ENCODE peak calls at places on chromosomes 7 and 10, in eight cellular contexts. T is cardiac fibroblast; F is thoracic aorta; Y is fibroblast of pulmonary artery; H is astrocyte of the spinal cord; L is neural crest cell; J is CD4-positive, alpha-beta T cell; N is HFFc6. M is an unnamed sample.

GRCh38 chr10:75853085-75853484 is 421.7 kb downstream of the LRMDA start:
- DNase-seq in L (no peak), Y (peak), J (no peak), H (no peak), T (peak), N (no peak), F (no peak), M (no peak)

GRCh38 chr10:25639646-25640045 is 294.4 kb upstream of the MYO3A start:
- DNase-seq in N (no peak), T (peak), L (no peak), H (no peak), Y (peak), F (no peak), J (no peak), M (no peak)

GRCh38 chr10:500876-501275 is 188.6 kb downstream of the DIP2C start:
- DNase-seq in L (no peak), N (no peak), J (no peak), T (peak), Y (peak), H (peak), F (no peak), M (no peak)

GRCh38 chr7:40829201-40829600 is 694.4 kb downstream of the SUGCT start:
- DNase-seq in L (no peak), N (no peak), Y (no peak), H (no peak), T (no peak), J (no peak), F (no peak), M (no peak)

GRCh38 chr10:84267503-84268126 is 22.8 kb downstream of the RGR start:
- DNase-seq in F (no peak), N (peak), H (peak), T (peak), J (peak), L (peak), Y (peak), M (no peak)

GRCh38 chr7:112193915-112194502 is 12.2 kb downstream of the DOCK4 start:
- DNase-seq in N (no peak), H (no peak), L (no peak), F (no peak), T (no peak), J (no peak), Y (no peak), M (no peak)

GRCh38 chr10:35058134-35058533 is 32.0 kb downstream of the CUL2 start:
- DNase-seq in J (no peak), L (no peak), H (peak), N (peak), Y (peak), F (no peak), T (peak), M (no peak)

GRCh38 chr10:52256832-52257691 is 57.0 kb upstream of the DKK1 start:
- DNase-seq in N (no peak), H (no peak), F (no peak), L (no peak), J (no peak), Y (peak), T (peak), M (no peak)

GRCh38 chr7:100490483-100491191 is 6.9 kb downstream of the NYAP1 start:
- DNase-seq in L (no peak), H (no peak), F (no peak), Y (no peak), N (no peak), J (no peak), T (no peak), M (no peak)

GRCh38 chr10:71161429-71161828 is 50.9 kb upstream of the UNC5B start:
- DNase-seq in N (no peak), Y (peak), T (peak), H (peak), J (no peak), F (no peak), L (no peak), M (no peak)

GRCh38 chr7:33627741-33628140 is 277.6 kb upstream of the BMPER start:
- DNase-seq in F (no peak), T (no peak), Y (no peak), N (no peak), L (no peak), J (no peak), H (no peak), M (no peak)

GRCh38 chr7:44259547-44260457 is 59.0 kb downstream of the YKT6 start:
- DNase-seq in Y (peak), L (no peak), N (peak), J (no peak), H (peak), F (peak), T (peak), M (no peak)

GRCh38 chr10:122461729-122462532 is 578 bp downstream of the HTRA1 start:
- DNase-seq in J (no peak), H (no peak), Y (no peak), L (no peak), F (no peak), T (peak), N (no peak), M (no peak)

GRCh38 chr10:56522166-56522565 is 161.1 kb upstream of the ZWINT start:
- DNase-seq in H (no peak), N (no peak), F (no peak), Y (no peak), L (no peak), J (no peak), T (no peak), M (no peak)

GRCh38 chr10:77319557-77319956 is 318.1 kb downstream of the KCNMA1 start:
- DNase-seq in J (no peak), H (peak), Y (peak), L (no peak), F (no peak), T (peak), N (no peak), M (no peak)

GRCh38 chr7:154096-154835 is 38.1 kb upstream of the FAM20C start:
- DNase-seq in N (no peak), J (no peak), T (no peak), Y (no peak), H (no peak), L (no peak), F (no peak), M (no peak)

GRCh38 chr10:133210398-133211140 is 19.4 kb upstream of the UTF1 start:
- DNase-seq in L (no peak), N (no peak), J (no peak), F (no peak), Y (no peak), T (no peak), H (no peak), M (no peak)

GRCh38 chr10:133208466-133208865 is 21.6 kb upstream of the UTF1 start:
- DNase-seq in L (no peak), H (no peak), T (no peak), F (no peak), Y (no peak), J (no peak), N (no peak), M (no peak)

GRCh38 chr10:133207627-133208026 is 22.4 kb upstream of the UTF1 start:
- DNase-seq in T (no peak), F (no peak), L (no peak), N (no peak), Y (no peak), H (no peak), J (no peak), M (no peak)

GRCh38 chr10:133209641-133210040 is 20.4 kb upstream of the UTF1 start:
- DNase-seq in Y (no peak), F (no peak), L (no peak), N (no peak), T (no peak), H (no peak), J (no peak), M (no peak)

GRCh38 chr10:133209117-133209516 is 20.9 kb upstream of the UTF1 start:
- DNase-seq in J (no peak), L (no peak), H (no peak), F (no peak), T (no peak), Y (no peak), N (no peak), M (no peak)
- TF ChIP-seq CTCF in J (no peak), L (no peak), H (no peak), F (no peak), T (no peak), Y (no peak), N (no peak), M (no peak)

GRCh38 chr7:16695621-16696237 is 49.7 kb downstream of the BZW2 start:
- DNase-seq in T (peak), L (no peak), H (peak), N (peak), Y (peak), J (no peak), F (no peak), M (no peak)
- TF ChIP-seq CTCF in T (peak), L (peak), H (peak), N (peak), Y (peak), J (no peak), F (peak), M (peak)

GRCh38 chr7:109460296-109460695 is 890.6 kb downstream of the DNAJB9 start:
- DNase-seq in T (no peak), L (no peak), F (no peak), Y (no peak), N (no peak), J (no peak), H (no peak), M (no peak)
- TF ChIP-seq CTCF in T (no peak), L (no peak), F (no peak), Y (no peak), N (no peak), J (no peak), H (no peak), M (no peak)

GRCh38 chr7:1593091-1593866 is 23.4 kb upstream of the PSMG3 start:
- DNase-seq in L (no peak), N (no peak), H (no peak), F (no peak), J (no peak), T (peak), Y (no peak), M (no peak)
- TF ChIP-seq CTCF in L (peak), N (peak), H (peak), F (no peak), J (no peak), T (peak), Y (peak), M (peak)